ENCODE peak calls at places on chromosomes 1 and 21, in four cellular contexts. One of them, this sample, is unnamed.

GRCh38 chr1:32703479-32704291 is 1.1 kb upstream of the SYNC start:
- DNase-seq in heart left ventricle: peak; percentile 44
- DNase-seq in A549: peak; percentile 70
- DNase-seq in body of pancreas: no peak
- DNase-seq in this sample: no peak

GRCh38 chr1:55311057-55311631 is 96.0 kb upstream of the USP24 start:
- DNase-seq in body of pancreas: no peak
- DNase-seq in A549: peak; percentile 63
- DNase-seq in heart left ventricle: no peak
- DNase-seq in this sample: no peak

GRCh38 chr1:171122299-171122698 is 31.6 kb downstream of the FMO3 start:
- DNase-seq in body of pancreas: no peak
- DNase-seq in A549: no peak
- DNase-seq in heart left ventricle: no peak
- DNase-seq in this sample: no peak

GRCh38 chr1:180934563-180934962 is 21.9 kb downstream of the KIAA1614 start:
- DNase-seq in A549: no peak
- DNase-seq in heart left ventricle: no peak
- DNase-seq in body of pancreas: no peak
- DNase-seq in this sample: no peak

GRCh38 chr1:207941664-207942063 is 30.7 kb upstream of the CD34 start:
- DNase-seq in A549: peak; percentile 43
- DNase-seq in body of pancreas: peak; percentile 58
- DNase-seq in heart left ventricle: peak; percentile 87
- DNase-seq in this sample: no peak

GRCh38 chr1:37307907-37308570 is 166.3 kb upstream of the ZC3H12A start:
- DNase-seq in body of pancreas: no peak
- DNase-seq in heart left ventricle: no peak
- DNase-seq in A549: no peak
- DNase-seq in this sample: no peak

GRCh38 chr1:114289321-114289720 is 135.7 kb upstream of the SYT6 start:
- DNase-seq in A549: no peak
- DNase-seq in body of pancreas: no peak
- DNase-seq in heart left ventricle: no peak
- DNase-seq in this sample: no peak

GRCh38 chr1:226643701-226644540 is 95.2 kb downstream of the ITPKB start:
- DNase-seq in heart left ventricle: no peak
- DNase-seq in body of pancreas: no peak
- DNase-seq in A549: no peak
- DNase-seq in this sample: no peak

GRCh38 chr21:34132202-34132601 is 58.8 kb downstream of the MRPS6 start:
- DNase-seq in A549: no peak
- DNase-seq in body of pancreas: no peak
- DNase-seq in heart left ventricle: no peak
- DNase-seq in this sample: no peak

GRCh38 chr21:34131586-34131985 is 58.2 kb downstream of the MRPS6 start:
- DNase-seq in body of pancreas: no peak
- DNase-seq in heart left ventricle: no peak
- DNase-seq in A549: no peak
- DNase-seq in this sample: no peak

GRCh38 chr21:34129971-34130597 is 56.7 kb downstream of the MRPS6 start:
- DNase-seq in body of pancreas: no peak
- DNase-seq in heart left ventricle: no peak
- DNase-seq in A549: no peak
- DNase-seq in this sample: peak; percentile 13

GRCh38 chr21:34129039-34129891 is 55.9 kb downstream of the MRPS6 start:
- DNase-seq in body of pancreas: peak; percentile 62
- DNase-seq in heart left ventricle: peak; percentile 73
- DNase-seq in A549: no peak
- DNase-seq in this sample: peak; percentile 75

DNA sequence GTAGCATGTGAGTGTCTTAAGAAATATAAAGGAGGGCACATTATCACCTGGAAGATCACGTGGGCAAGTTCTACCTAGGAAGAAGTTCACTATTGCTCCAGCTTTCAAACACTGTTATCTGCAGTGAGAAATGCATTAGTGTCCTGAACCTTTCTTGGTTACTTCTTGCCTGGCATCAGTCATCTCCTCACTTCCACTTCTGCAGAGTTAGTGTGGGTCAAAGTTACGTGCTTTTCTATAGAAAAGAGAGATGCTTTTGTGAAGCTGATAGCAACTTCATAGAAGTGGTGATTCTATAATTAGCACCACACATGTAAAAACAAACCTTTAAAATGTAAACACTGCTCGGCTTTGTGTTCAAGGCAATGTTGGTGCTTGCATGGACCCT is 57.2 kb downstream of the MRPS6 start:
- DNase-seq in body of pancreas: no peak
- DNase-seq in heart left ventricle: no peak
- DNase-seq in A549: no peak
- DNase-seq in this sample: no peak
- H3K4me3 ChIP-seq in body of pancreas: no peak overlapping the region
- H3K4me3 ChIP-seq in heart left ventricle: no peak overlapping the region
- H3K4me3 ChIP-seq in A549: no peak overlapping the region
- H3K4me3 ChIP-seq in this sample: no peak overlapping the region

GRCh38 chr1:28280961-28281360 is 21.6 kb downstream of the SESN2 start:
- DNase-seq in heart left ventricle: no peak
- DNase-seq in A549: no peak
- DNase-seq in body of pancreas: no peak
- DNase-seq in this sample: no peak
- TF ChIP-seq CTCF in heart left ventricle: no peak
- TF ChIP-seq CTCF in A549: no peak
- TF ChIP-seq CTCF in body of pancreas: no peak
- TF ChIP-seq CTCF in this sample: no peak

DNA sequence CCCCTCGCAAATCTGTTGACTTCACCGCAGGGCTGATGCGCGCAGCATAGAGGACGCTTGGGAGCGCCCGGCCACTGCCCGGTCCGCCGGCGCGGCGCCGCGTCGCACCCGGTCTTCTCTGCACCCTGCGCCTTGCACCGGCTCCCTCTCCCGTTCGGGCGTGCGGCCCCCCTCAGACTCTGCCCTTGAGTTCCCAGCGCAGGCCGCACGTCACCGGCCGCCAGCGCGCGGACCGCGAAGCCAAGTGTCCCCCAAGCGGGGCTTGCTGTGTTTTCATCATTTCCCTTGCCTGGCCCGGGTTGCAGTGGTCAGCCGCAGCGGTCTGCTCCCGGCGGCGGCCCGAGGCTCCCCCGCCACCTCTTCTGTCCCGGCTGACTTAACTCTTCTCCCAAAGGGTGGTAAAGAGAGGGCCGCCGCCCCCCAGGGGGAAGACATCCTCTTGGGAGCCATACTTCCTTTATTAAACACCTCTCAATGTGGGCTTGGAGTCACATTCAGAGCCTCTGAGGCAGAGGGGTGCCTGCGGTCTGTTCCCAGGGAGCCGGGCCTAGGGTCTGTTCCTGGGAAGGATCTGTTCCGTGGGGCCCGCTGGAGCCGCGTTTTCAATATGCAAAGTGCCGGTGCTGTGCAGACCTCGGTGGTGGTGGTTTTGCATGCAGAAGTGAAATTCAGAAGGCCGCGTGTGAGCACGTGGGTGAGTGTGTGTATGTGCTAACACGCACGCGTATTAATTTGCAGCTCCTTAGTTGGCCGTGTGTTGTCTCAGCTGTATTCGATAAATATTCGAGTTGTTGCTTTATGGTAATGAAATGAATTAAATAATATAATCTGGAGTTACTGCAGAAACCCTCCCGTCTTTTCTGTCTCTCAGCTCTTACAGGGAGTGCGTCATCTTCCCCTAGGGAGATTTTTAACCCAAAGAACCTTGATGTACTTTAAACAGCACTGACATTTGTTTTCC is 17.6 kb downstream of the PBX1 start:
- DNase-seq in body of pancreas: no peak
- DNase-seq in A549: no peak
- DNase-seq in heart left ventricle: peak; percentile 41
- DNase-seq in this sample: no peak
- H3K4me3 ChIP-seq in body of pancreas: no peak overlapping the region
- H3K4me3 ChIP-seq in A549: no peak overlapping the region
- H3K4me3 ChIP-seq in heart left ventricle: peak overlapping the region; percentile 17
- H3K4me3 ChIP-seq in this sample: no peak overlapping the region

DNA sequence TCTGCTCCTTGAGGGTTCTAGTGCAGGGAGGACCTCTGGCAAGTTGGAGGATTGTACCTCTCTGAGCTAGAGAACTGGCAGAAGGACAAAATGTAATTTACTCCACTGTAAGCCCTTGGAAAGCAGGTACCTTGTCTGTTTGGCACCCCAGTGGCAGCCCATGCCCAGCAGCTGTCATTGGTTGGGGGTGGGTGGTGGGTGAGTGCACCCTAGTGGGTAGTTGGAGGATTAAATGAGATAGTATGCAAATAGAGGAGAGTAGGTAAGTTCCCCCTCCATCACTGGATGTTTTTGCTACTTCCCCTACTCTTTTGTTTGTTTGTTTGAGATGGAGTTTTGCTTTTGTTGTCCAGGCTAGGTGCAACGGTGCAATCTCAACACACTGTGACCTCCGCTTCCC is 69.8 kb downstream of the RYR2 start:
- DNase-seq in heart left ventricle: no peak
- DNase-seq in A549: no peak
- DNase-seq in body of pancreas: no peak
- DNase-seq in this sample: no peak
- TF ChIP-seq CTCF in heart left ventricle: no peak
- TF ChIP-seq CTCF in A549: no peak
- TF ChIP-seq CTCF in body of pancreas: no peak
- TF ChIP-seq CTCF in this sample: no peak

DNA sequence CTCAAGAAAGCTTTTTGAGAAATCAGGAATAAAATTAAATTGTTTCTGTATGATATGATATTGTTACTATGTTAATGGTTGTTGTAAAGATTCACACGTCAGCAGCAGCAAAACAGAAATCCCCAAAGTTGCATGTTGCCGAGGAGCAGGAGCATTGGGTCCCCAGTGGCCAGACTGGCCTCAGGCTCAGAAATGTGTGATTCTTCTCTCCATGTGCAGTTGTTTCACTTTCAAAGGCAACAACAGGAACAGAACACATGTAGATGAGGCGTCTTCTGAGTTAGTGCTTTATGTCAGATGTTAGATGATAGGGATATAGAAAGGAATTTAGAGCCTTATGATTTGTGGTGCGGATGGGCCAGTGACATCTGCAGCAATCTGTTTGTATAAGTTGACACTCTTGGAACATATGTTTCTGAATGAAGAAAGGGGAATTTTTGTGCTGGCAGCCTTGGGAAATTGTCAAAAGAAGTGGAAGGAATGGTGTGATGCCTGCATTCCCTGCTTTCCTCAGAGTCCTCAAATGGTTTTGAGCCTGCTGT is 2.1 kb upstream of the TTLL7 start:
- DNase-seq in body of pancreas: no peak
- DNase-seq in heart left ventricle: no peak
- DNase-seq in A549: no peak
- DNase-seq in this sample: no peak
- H3K4me3 ChIP-seq in body of pancreas: no peak overlapping the region
- H3K4me3 ChIP-seq in heart left ventricle: no peak overlapping the region
- H3K4me3 ChIP-seq in A549: no peak overlapping the region
- H3K4me3 ChIP-seq in this sample: no peak overlapping the region

GRCh38 chr1:203569490-203570318 is 56.9 kb upstream of the ATP2B4 start:
- DNase-seq in heart left ventricle: no peak
- DNase-seq in A549: no peak
- DNase-seq in body of pancreas: no peak
- DNase-seq in this sample: no peak
- TF ChIP-seq CTCF in heart left ventricle: no peak
- TF ChIP-seq CTCF in A549: no peak
- TF ChIP-seq CTCF in body of pancreas: no peak
- TF ChIP-seq CTCF in this sample: no peak

GRCh38 chr1:6260433-6260934 is 414 bp downstream of the GPR153 start:
- DNase-seq in body of pancreas: no peak
- DNase-seq in heart left ventricle: peak; percentile 48
- DNase-seq in A549: no peak
- DNase-seq in this sample: no peak
- H3K4me3 ChIP-seq in body of pancreas: peak overlapping the region; percentile 19
- H3K4me3 ChIP-seq in heart left ventricle: peak overlapping the region; percentile 52
- H3K4me3 ChIP-seq in A549: peak overlapping the region; percentile 57
- H3K4me3 ChIP-seq in this sample: peak overlapping the region; percentile 44

GRCh38 chr1:83639785-83640184 is 359.1 kb downstream of the TTLL7 start:
- DNase-seq in heart left ventricle: no peak
- DNase-seq in body of pancreas: no peak
- DNase-seq in A549: no peak
- DNase-seq in this sample: no peak
- TF ChIP-seq CTCF in heart left ventricle: no peak
- TF ChIP-seq CTCF in body of pancreas: no peak
- TF ChIP-seq CTCF in A549: no peak
- TF ChIP-seq CTCF in this sample: no peak